ENCODE peak calls at places on chromosomes 7 and 10, in seven cellular contexts. One of them, this sample, is unnamed.

GRCh38 chr7:158301221-158301620 is 286.4 kb downstream of the PTPRN2 start:
- DNase-seq in HT1080: no peak
- DNase-seq in right cardiac atrium: no peak
- DNase-seq in sigmoid colon: no peak
- DNase-seq in NCI-H2171: no peak
- DNase-seq in left ventricle myocardium inferior: no peak
- DNase-seq in HuH-7.5: no peak
- DNase-seq in this sample: no peak

GRCh38 chr10:17003151-17003550 is 126.5 kb downstream of the CUBN start:
- DNase-seq in right cardiac atrium: no peak
- DNase-seq in HT1080: peak
- DNase-seq in NCI-H2171: no peak
- DNase-seq in left ventricle myocardium inferior: no peak
- DNase-seq in sigmoid colon: no peak
- DNase-seq in HuH-7.5: no peak
- DNase-seq in this sample: peak

GRCh38 chr7:52168085-52168484 is 851.5 kb upstream of the COBL start:
- DNase-seq in HT1080: peak
- DNase-seq in right cardiac atrium: no peak
- DNase-seq in HuH-7.5: no peak
- DNase-seq in sigmoid colon: no peak
- DNase-seq in NCI-H2171: no peak
- DNase-seq in left ventricle myocardium inferior: no peak
- DNase-seq in this sample: no peak

GRCh38 chr7:5282464-5283316 is at the start of gene SLC29A4:
- DNase-seq in HT1080: no peak
- DNase-seq in HuH-7.5: no peak
- DNase-seq in sigmoid colon: no peak
- DNase-seq in left ventricle myocardium inferior: peak
- DNase-seq in NCI-H2171: peak
- DNase-seq in right cardiac atrium: peak
- DNase-seq in this sample: no peak

GRCh38 chr10:119375574-119376265 is 166.8 kb downstream of the RGS10 start:
- DNase-seq in HT1080: no peak
- DNase-seq in left ventricle myocardium inferior: peak
- DNase-seq in NCI-H2171: peak
- DNase-seq in sigmoid colon: no peak
- DNase-seq in HuH-7.5: no peak
- DNase-seq in right cardiac atrium: peak
- DNase-seq in this sample: no peak

GRCh38 chr10:78203915-78204818 is 170.5 kb downstream of the RPS24 start:
- DNase-seq in left ventricle myocardium inferior: peak
- DNase-seq in HT1080: peak
- DNase-seq in HuH-7.5: no peak
- DNase-seq in NCI-H2171: peak
- DNase-seq in sigmoid colon: no peak
- DNase-seq in right cardiac atrium: peak
- DNase-seq in this sample: peak

GRCh38 chr7:116316838-116317612 is 106.7 kb downstream of the TES start:
- DNase-seq in right cardiac atrium: peak
- DNase-seq in NCI-H2171: no peak
- DNase-seq in left ventricle myocardium inferior: peak
- DNase-seq in HuH-7.5: no peak
- DNase-seq in sigmoid colon: peak
- DNase-seq in HT1080: peak
- DNase-seq in this sample: peak

GRCh38 chr7:50265968-50266694 is 38.4 kb upstream of the IKZF1 start:
- DNase-seq in sigmoid colon: no peak
- DNase-seq in NCI-H2171: no peak
- DNase-seq in HuH-7.5: no peak
- DNase-seq in HT1080: no peak
- DNase-seq in right cardiac atrium: no peak
- DNase-seq in left ventricle myocardium inferior: no peak
- DNase-seq in this sample: no peak

GRCh38 chr7:76282344-76283253 is 19.9 kb upstream of the HSPB1 start:
- DNase-seq in HT1080: no peak
- DNase-seq in NCI-H2171: no peak
- DNase-seq in left ventricle myocardium inferior: no peak
- DNase-seq in sigmoid colon: no peak
- DNase-seq in right cardiac atrium: peak
- DNase-seq in HuH-7.5: peak
- DNase-seq in this sample: no peak

GRCh38 chr10:104371753-104372152 is 18.1 kb downstream of the CFAP58 start:
- DNase-seq in HuH-7.5: no peak
- DNase-seq in HT1080: no peak
- DNase-seq in NCI-H2171: no peak
- DNase-seq in right cardiac atrium: no peak
- DNase-seq in sigmoid colon: no peak
- DNase-seq in left ventricle myocardium inferior: no peak
- DNase-seq in this sample: no peak

GRCh38 chr10:7426349-7426748 is 15.5 kb upstream of the SFMBT2 start:
- DNase-seq in HuH-7.5: no peak
- DNase-seq in NCI-H2171: no peak
- DNase-seq in left ventricle myocardium inferior: no peak
- DNase-seq in sigmoid colon: no peak
- DNase-seq in right cardiac atrium: no peak
- DNase-seq in HT1080: peak
- DNase-seq in this sample: no peak

GRCh38 chr10:61765176-61766087 is 102.7 kb downstream of the CABCOCO1 start:
- DNase-seq in sigmoid colon: no peak
- DNase-seq in right cardiac atrium: no peak
- DNase-seq in HuH-7.5: no peak
- DNase-seq in NCI-H2171: no peak
- DNase-seq in left ventricle myocardium inferior: no peak
- DNase-seq in HT1080: no peak
- DNase-seq in this sample: no peak

GRCh38 chr7:103388469-103389140 is 41.2 kb downstream of the PSMC2 start:
- DNase-seq in sigmoid colon: no peak
- DNase-seq in NCI-H2171: no peak
- DNase-seq in left ventricle myocardium inferior: no peak
- DNase-seq in HT1080: no peak
- DNase-seq in right cardiac atrium: no peak
- DNase-seq in HuH-7.5: no peak
- DNase-seq in this sample: no peak

GRCh38 chr10:73953665-73954064 is 42.7 kb downstream of the PLAU start:
- DNase-seq in HuH-7.5: no peak
- DNase-seq in sigmoid colon: no peak
- DNase-seq in right cardiac atrium: no peak
- DNase-seq in NCI-H2171: no peak
- DNase-seq in HT1080: peak
- DNase-seq in left ventricle myocardium inferior: no peak
- DNase-seq in this sample: no peak

GRCh38 chr7:143299840-143300239 is 11.7 kb downstream of the CASP2 start:
- DNase-seq in right cardiac atrium: no peak
- DNase-seq in NCI-H2171: peak
- DNase-seq in sigmoid colon: no peak
- DNase-seq in HuH-7.5: peak
- DNase-seq in left ventricle myocardium inferior: no peak
- DNase-seq in HT1080: no peak
- DNase-seq in this sample: no peak

GRCh38 chr10:48658243-48658888 is 26.3 kb upstream of the WDFY4 start:
- DNase-seq in NCI-H2171: peak
- DNase-seq in HuH-7.5: peak
- DNase-seq in sigmoid colon: peak
- DNase-seq in left ventricle myocardium inferior: peak
- DNase-seq in HT1080: peak
- DNase-seq in right cardiac atrium: peak
- DNase-seq in this sample: peak